ENCODE peak calls at places on chromosomes 2 and 18, in six cellular contexts. One of them, this sample, is unnamed.

GRCh38 chr2:64106481-64106880 is 37.7 kb downstream of the PELI1 start:
- DNase-seq in HCT116: no peak
- DNase-seq in MM.1S: no peak
- DNase-seq in neural progenitor cell: no peak
- DNase-seq in GM23338: no peak
- DNase-seq in hepatocyte: no peak
- DNase-seq in this sample: no peak

GRCh38 chr2:60806988-60807681 is 51.1 kb downstream of the PAPOLG start:
- DNase-seq in HCT116: no peak
- DNase-seq in MM.1S: peak
- DNase-seq in neural progenitor cell: peak
- DNase-seq in GM23338: no peak
- DNase-seq in hepatocyte: no peak
- DNase-seq in this sample: peak

GRCh38 chr2:206611191-206611590 is 31.1 kb upstream of the FAM237A start:
- DNase-seq in HCT116: no peak
- DNase-seq in MM.1S: no peak
- DNase-seq in neural progenitor cell: no peak
- DNase-seq in GM23338: no peak
- DNase-seq in hepatocyte: no peak
- DNase-seq in this sample: peak

GRCh38 chr18:49619792-49620191 is 57.9 kb downstream of the LIPG start:
- DNase-seq in HCT116: no peak
- DNase-seq in MM.1S: no peak
- DNase-seq in neural progenitor cell: no peak
- DNase-seq in GM23338: no peak
- DNase-seq in hepatocyte: no peak
- DNase-seq in this sample: no peak

GRCh38 chr2:238701907-238702206 is 146.0 kb upstream of the TWIST2 start:
- DNase-seq in HCT116: no peak
- DNase-seq in MM.1S: no peak
- DNase-seq in neural progenitor cell: no peak
- DNase-seq in GM23338: no peak
- DNase-seq in hepatocyte: no peak
- DNase-seq in this sample: no peak

GRCh38 chr2:215826838-215827441 is 186.4 kb downstream of the MREG start:
- DNase-seq in HCT116: no peak
- DNase-seq in MM.1S: no peak
- DNase-seq in neural progenitor cell: no peak
- DNase-seq in GM23338: peak
- DNase-seq in hepatocyte: no peak
- DNase-seq in this sample: peak

GRCh38 chr2:184067502-184067901 is 530.8 kb upstream of the ZNF804A start:
- DNase-seq in HCT116: no peak
- DNase-seq in MM.1S: peak
- DNase-seq in neural progenitor cell: peak
- DNase-seq in GM23338: peak
- DNase-seq in hepatocyte: no peak
- DNase-seq in this sample: peak

GRCh38 chr2:180125245-180125962 is 118.3 kb upstream of the CWC22 start:
- DNase-seq in HCT116: peak
- DNase-seq in MM.1S: peak
- DNase-seq in neural progenitor cell: peak
- DNase-seq in GM23338: peak
- DNase-seq in hepatocyte: peak
- DNase-seq in this sample: peak

GRCh38 chr2:8403871-8404270 is 278.0 kb upstream of the ID2 start:
- DNase-seq in HCT116: no peak
- DNase-seq in MM.1S: no peak
- DNase-seq in neural progenitor cell: no peak
- DNase-seq in GM23338: no peak
- DNase-seq in hepatocyte: peak
- DNase-seq in this sample: no peak

GRCh38 chr2:170530284-170530745 is 184.8 kb upstream of the SP5 start:
- DNase-seq in HCT116: no peak
- DNase-seq in MM.1S: no peak
- DNase-seq in neural progenitor cell: peak
- DNase-seq in GM23338: peak
- DNase-seq in hepatocyte: peak
- DNase-seq in this sample: peak

GRCh38 chr18:36315736-36316135 is 18.2 kb downstream of the FHOD3 start:
- DNase-seq in HCT116: no peak
- DNase-seq in MM.1S: no peak
- DNase-seq in neural progenitor cell: peak
- DNase-seq in GM23338: no peak
- DNase-seq in hepatocyte: no peak
- DNase-seq in this sample: peak

GRCh38 chr2:35973132-35973736 is 382.3 kb upstream of the CRIM1 start:
- DNase-seq in HCT116: no peak
- DNase-seq in MM.1S: peak
- DNase-seq in neural progenitor cell: peak
- DNase-seq in GM23338: peak
- DNase-seq in hepatocyte: peak
- DNase-seq in this sample: peak

GRCh38 chr2:240596491-240596931 is 10.0 kb downstream of the CAPN10 start:
- DNase-seq in HCT116: no peak
- DNase-seq in MM.1S: no peak
- DNase-seq in neural progenitor cell: no peak
- DNase-seq in GM23338: no peak
- DNase-seq in hepatocyte: no peak
- DNase-seq in this sample: no peak

GRCh38 chr2:96471772-96472171 is 33.4 kb downstream of the NEURL3 start:
- DNase-seq in HCT116: no peak
- DNase-seq in MM.1S: no peak
- DNase-seq in neural progenitor cell: no peak
- DNase-seq in GM23338: no peak
- DNase-seq in hepatocyte: no peak
- DNase-seq in this sample: no peak

GRCh38 chr2:45585267-45585861 is 25.7 kb downstream of the SRBD1 start:
- DNase-seq in HCT116: peak
- DNase-seq in MM.1S: peak
- DNase-seq in neural progenitor cell: peak
- DNase-seq in GM23338: peak
- DNase-seq in hepatocyte: peak
- DNase-seq in this sample: peak

GRCh38 chr18:9661564-9661963 is 46.5 kb upstream of the RAB31 start:
- DNase-seq in HCT116: no peak
- DNase-seq in MM.1S: no peak
- DNase-seq in neural progenitor cell: no peak
- DNase-seq in GM23338: peak
- DNase-seq in hepatocyte: no peak
- DNase-seq in this sample: peak

GRCh38 chr18:9669016-9669415 is 39.1 kb upstream of the RAB31 start:
- DNase-seq in HCT116: no peak
- DNase-seq in MM.1S: no peak
- DNase-seq in neural progenitor cell: no peak
- DNase-seq in GM23338: no peak
- DNase-seq in hepatocyte: no peak
- DNase-seq in this sample: no peak

GRCh38 chr18:9666548-9666947 is 41.6 kb upstream of the RAB31 start:
- DNase-seq in HCT116: no peak
- DNase-seq in MM.1S: no peak
- DNase-seq in neural progenitor cell: no peak
- DNase-seq in GM23338: no peak
- DNase-seq in hepatocyte: no peak
- DNase-seq in this sample: no peak

GRCh38 chr18:9663377-9663776 is 44.7 kb upstream of the RAB31 start:
- DNase-seq in HCT116: no peak
- DNase-seq in MM.1S: no peak
- DNase-seq in neural progenitor cell: no peak
- DNase-seq in GM23338: no peak
- DNase-seq in hepatocyte: no peak
- DNase-seq in this sample: no peak

GRCh38 chr18:9665311-9665710 is 42.8 kb upstream of the RAB31 start:
- DNase-seq in HCT116: no peak
- DNase-seq in MM.1S: no peak
- DNase-seq in neural progenitor cell: no peak
- DNase-seq in GM23338: no peak
- DNase-seq in hepatocyte: no peak
- DNase-seq in this sample: no peak
- TF ChIP-seq EZH2phosphoT487 in HCT116: no peak
- TF ChIP-seq EZH2phosphoT487 in MM.1S: no peak
- TF ChIP-seq EZH2phosphoT487 in neural progenitor cell: no peak
- TF ChIP-seq EZH2phosphoT487 in GM23338: no peak
- TF ChIP-seq EZH2phosphoT487 in hepatocyte: no peak
- TF ChIP-seq EZH2phosphoT487 in this sample: no peak

GRCh38 chr2:110097506-110098220 is 18.0 kb downstream of the MALL start:
- DNase-seq in HCT116: no peak
- DNase-seq in MM.1S: no peak
- DNase-seq in neural progenitor cell: no peak
- DNase-seq in GM23338: peak
- DNase-seq in hepatocyte: no peak
- DNase-seq in this sample: peak

GRCh38 chr2:110101280-110101844 is 14.3 kb downstream of the MALL start:
- DNase-seq in HCT116: peak
- DNase-seq in MM.1S: no peak
- DNase-seq in neural progenitor cell: no peak
- DNase-seq in GM23338: peak
- DNase-seq in hepatocyte: peak
- DNase-seq in this sample: peak

GRCh38 chr2:110095994-110096633 is 19.5 kb downstream of the MALL start:
- DNase-seq in HCT116: no peak
- DNase-seq in MM.1S: no peak
- DNase-seq in neural progenitor cell: no peak
- DNase-seq in GM23338: no peak
- DNase-seq in hepatocyte: no peak
- DNase-seq in this sample: no peak

GRCh38 chr2:110099471-110100225 is 16.0 kb downstream of the MALL start:
- DNase-seq in HCT116: no peak
- DNase-seq in MM.1S: no peak
- DNase-seq in neural progenitor cell: no peak
- DNase-seq in GM23338: no peak
- DNase-seq in hepatocyte: no peak
- DNase-seq in this sample: no peak

DNA sequence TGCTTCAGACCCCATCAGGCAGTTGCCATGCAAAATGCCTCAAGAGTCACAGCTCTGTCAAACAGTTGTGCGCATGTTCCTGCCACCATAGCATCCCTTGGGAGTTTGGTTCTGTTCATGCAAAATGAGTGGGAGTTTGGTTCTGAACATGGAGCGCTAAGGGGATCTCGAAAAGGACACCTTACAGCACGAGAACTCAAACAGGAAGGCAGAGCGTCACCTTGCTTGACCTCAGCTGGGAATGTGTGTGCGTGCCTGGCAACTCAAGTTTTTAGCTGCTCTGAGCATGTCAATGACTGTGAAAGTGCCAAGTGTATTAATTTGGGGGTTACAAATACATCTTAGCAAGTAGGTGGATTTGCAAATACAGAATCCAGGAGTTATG is 16.6 kb downstream of the MALL start:
- DNase-seq in HCT116: no peak
- DNase-seq in MM.1S: no peak
- DNase-seq in neural progenitor cell: no peak
- DNase-seq in GM23338: no peak
- DNase-seq in hepatocyte: no peak
- DNase-seq in this sample: no peak
- TF ChIP-seq EZH2 in HCT116: no peak
- TF ChIP-seq EZH2 in MM.1S: no peak
- TF ChIP-seq EZH2 in neural progenitor cell: no peak
- TF ChIP-seq EZH2 in GM23338: no peak
- TF ChIP-seq EZH2 in hepatocyte: no peak
- TF ChIP-seq EZH2 in this sample: no peak

DNA sequence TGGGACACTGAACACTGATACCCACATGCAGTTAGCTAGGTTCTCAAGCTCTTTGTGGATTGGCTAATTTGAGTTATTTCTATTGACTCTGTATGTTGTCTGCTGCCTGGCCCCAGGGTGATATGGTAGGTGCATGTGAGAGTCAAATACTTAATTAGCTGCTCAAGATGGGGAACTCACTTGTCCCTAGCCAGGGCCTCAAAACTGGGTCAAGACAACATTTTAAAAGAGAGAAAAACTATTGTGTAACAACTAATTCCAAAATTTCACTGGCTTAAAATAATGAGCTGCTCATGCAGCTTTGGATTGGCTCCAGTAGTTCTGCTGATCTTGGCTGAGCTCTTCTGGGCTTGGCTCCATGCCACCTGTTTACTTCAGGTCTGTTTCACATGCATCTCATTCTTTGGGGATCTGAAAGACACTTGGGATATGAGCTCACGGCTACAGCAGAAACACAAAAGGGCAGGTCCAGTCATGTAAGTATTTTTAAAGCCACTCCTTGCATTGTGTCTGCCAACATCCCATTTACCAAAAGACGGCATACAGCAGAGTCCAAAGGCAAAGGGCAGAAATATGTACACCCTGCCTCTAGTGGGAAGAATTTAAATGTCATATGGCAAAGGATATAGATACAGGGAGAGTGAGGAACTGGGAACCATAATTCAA is 716.8 kb downstream of the SUCLG1 start:
- DNase-seq in HCT116: no peak
- DNase-seq in MM.1S: no peak
- DNase-seq in neural progenitor cell: no peak
- DNase-seq in GM23338: no peak
- DNase-seq in hepatocyte: peak
- DNase-seq in this sample: no peak
- TF ChIP-seq CTCF in HCT116: no peak
- TF ChIP-seq CTCF in MM.1S: no peak
- TF ChIP-seq CTCF in neural progenitor cell: no peak
- TF ChIP-seq CTCF in GM23338: no peak
- TF ChIP-seq CTCF in hepatocyte: no peak
- TF ChIP-seq CTCF in this sample: no peak

DNA sequence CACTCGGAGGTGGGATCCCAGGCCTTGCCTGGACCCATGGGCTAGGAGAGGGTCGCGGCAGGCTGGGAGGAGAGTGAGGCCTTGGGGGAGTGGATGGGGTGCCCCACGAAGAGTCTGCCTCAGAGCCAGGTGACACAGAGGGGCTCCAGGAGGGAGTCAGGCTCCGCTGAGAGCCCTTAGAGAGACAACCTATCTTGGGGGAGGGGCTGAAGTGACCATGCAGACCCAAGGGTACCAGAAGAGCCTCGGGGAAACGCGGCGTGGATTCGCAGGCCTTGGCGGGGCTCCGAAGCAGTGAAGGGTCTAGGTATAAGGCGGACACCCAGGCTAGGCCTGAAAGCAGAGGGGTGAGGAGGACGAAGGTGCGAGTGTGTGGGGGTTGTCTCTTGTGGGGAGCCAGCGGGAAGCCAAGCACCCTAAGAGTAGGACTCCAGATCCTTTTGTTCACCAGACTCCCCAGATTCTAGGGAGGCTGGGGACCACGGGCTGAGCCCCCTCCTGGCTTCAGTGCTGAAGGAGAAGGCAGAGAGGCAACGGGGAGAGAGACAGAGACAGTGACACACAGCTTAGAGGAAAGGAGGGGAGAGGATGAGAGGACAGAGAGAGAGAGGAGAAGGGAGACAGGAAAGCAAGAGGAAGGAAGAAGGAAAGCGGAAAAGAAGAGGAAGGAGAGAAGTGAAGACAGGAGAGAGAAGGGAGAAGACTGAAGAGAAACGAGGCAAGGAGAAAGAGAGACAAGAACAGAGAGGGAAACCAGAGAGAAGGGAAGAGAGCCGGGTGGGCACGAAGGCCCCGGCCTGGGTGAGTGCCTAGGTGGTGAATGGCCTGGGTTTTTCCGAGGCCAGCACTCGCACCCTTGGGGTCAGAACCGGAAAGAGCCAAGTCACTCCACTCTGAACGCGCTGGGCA is 1.1 kb upstream of the HOXD11 start:
- DNase-seq in HCT116: no peak
- DNase-seq in MM.1S: no peak
- DNase-seq in neural progenitor cell: no peak
- DNase-seq in GM23338: peak
- DNase-seq in hepatocyte: no peak
- DNase-seq in this sample: no peak
- TF ChIP-seq EZH2phosphoT487 in HCT116: no peak
- TF ChIP-seq EZH2phosphoT487 in MM.1S: no peak
- TF ChIP-seq EZH2phosphoT487 in neural progenitor cell: no peak
- TF ChIP-seq EZH2phosphoT487 in GM23338: no peak
- TF ChIP-seq EZH2phosphoT487 in hepatocyte: no peak
- TF ChIP-seq EZH2phosphoT487 in this sample: no peak